ENCODE peak calls at places on chromosomes 12 and 14, in five cellular contexts. X, N, R, T and A are unnamed samples.

GRCh38 chr12:105773501-105773900 is 365.3 kb downstream of the NUAK1 start:
- DNase-seq in T (no peak), R (no peak), X (no peak), N (no peak), A (no peak)

GRCh38 chr12:16385779-16386646 is 38.6 kb downstream of the MGST1 start:
- DNase-seq in T (no peak), R (no peak), N (peak; percentile 23), X (no peak), A (no peak)

GRCh38 chr12:40325349-40325960 is 100.7 kb downstream of the LRRK2 start:
- DNase-seq in X (no peak), N (no peak), T (no peak), R (peak; percentile 59), A (no peak)

GRCh38 chr12:65597527-65597926 is 226.8 kb upstream of the HMGA2 start:
- DNase-seq in R (no peak), X (no peak), N (no peak), T (no peak), A (no peak)

GRCh38 chr12:64889434-64890216 is 65.2 kb downstream of the TBC1D30 start:
- DNase-seq in R (no peak), T (no peak), N (no peak), X (no peak), A (no peak)

GRCh38 chr14:70027785-70028428 is 148.7 kb downstream of the SMOC1 start:
- DNase-seq in R (peak; percentile 10), T (peak; percentile 71), X (peak; percentile 55), N (peak; percentile 71), A (peak; percentile 76)

GRCh38 chr12:104433061-104433460 is 23.7 kb upstream of the CHST11 start:
- DNase-seq in T (no peak), R (no peak), N (no peak), X (no peak), A (no peak)

GRCh38 chr14:42911642-42912041 is 1305.0 kb downstream of the LRFN5 start:
- DNase-seq in T (no peak), X (no peak), N (no peak), R (no peak), A (no peak)

GRCh38 chr14:77113644-77114043 is 15.6 kb downstream of the CIPC start:
- DNase-seq in N (no peak), X (peak; percentile 86), R (no peak), T (no peak), A (no peak)

GRCh38 chr14:32986791-32987545 is 48.3 kb downstream of the NPAS3 start:
- DNase-seq in T (no peak), X (no peak), R (no peak), N (no peak), A (no peak)

GRCh38 chr12:96237465-96238077 is 43.4 kb downstream of the ELK3 start:
- DNase-seq in X (peak; percentile 82), T (peak; percentile 78), R (no peak), N (peak; percentile 59), A (no peak)

GRCh38 chr12:78376257-78376656 is 488.3 kb upstream of the SYT1 start:
- DNase-seq in X (no peak), N (no peak), R (no peak), T (no peak), A (no peak)

GRCh38 chr14:90132821-90133570 is 71.2 kb downstream of the KCNK13 start:
- DNase-seq in T (no peak), R (no peak), X (no peak), N (no peak), A (no peak)

GRCh38 chr12:8033153-8034044 is 883 bp downstream of the FOXJ2 start:
- DNase-seq in T (peak; percentile 73), N (peak; percentile 55), R (no peak), X (peak; percentile 79), A (no peak)

GRCh38 chr14:29390046-29390841 is 537.4 kb downstream of the PRKD1 start:
- DNase-seq in X (no peak), T (no peak), R (no peak), N (no peak), A (no peak)

GRCh38 chr14:95256776-95257060 is 63.0 kb downstream of the CLMN start:
- DNase-seq in N (no peak), X (no peak), R (no peak), T (no peak), A (no peak)
- H3K27ac ChIP-seq in N (peak overlapping the region; percentile 64), X (no peak overlapping the region), R (no peak overlapping the region), T (no peak overlapping the region), A (no peak overlapping the region)

GRCh38 chr12:49263400-49263763 is 1.5 kb upstream of the TUBA1C start:
- DNase-seq in R (no peak), X (no peak), T (no peak), N (no peak), A (no peak)

GRCh38 chr12:49260831-49261363 is 4.0 kb upstream of the TUBA1C start:
- DNase-seq in N (no peak), X (no peak), R (no peak), T (no peak), A (no peak)

GRCh38 chr12:49264873-49265792 is at the start of gene TUBA1C:
- DNase-seq in T (peak; percentile 97), X (peak; percentile 94), N (peak; percentile 96), R (peak; percentile 94), A (peak; percentile 97)

GRCh38 chr12:49261726-49262125 is 3.2 kb upstream of the TUBA1C start:
- DNase-seq in N (no peak), X (no peak), R (no peak), T (no peak), A (no peak)

GRCh38 chr12:49264466-49264872 is 413 bp upstream of the TUBA1C start:
- DNase-seq in X (no peak), R (no peak), T (no peak), N (no peak), A (no peak)
- TF ChIP-seq POLR2A in X (no peak), R (no peak), T (peak; percentile 70), N (no peak), A (no peak)

GRCh38 chr12:76055393-76055792 is 23.8 kb upstream of the PHLDA1 start:
- DNase-seq in T (no peak), N (no peak), R (no peak), X (no peak), A (no peak)
- TF ChIP-seq CTCF in T (no peak), N (no peak), R (no peak), X (no peak), A (no peak)

GRCh38 chr12:29690728-29691127 is 93.0 kb downstream of the TMTC1 start:
- DNase-seq in X (no peak), N (no peak), T (no peak), R (no peak), A (no peak)
- H3K27ac ChIP-seq in X (no peak overlapping the region), N (no peak overlapping the region), T (no peak overlapping the region), R (no peak overlapping the region), A (no peak overlapping the region)

GRCh38 chr12:32159381-32159780 is 52.7 kb downstream of the BICD1 start:
- DNase-seq in T (no peak), R (no peak), N (no peak), X (no peak), A (no peak)
- TF ChIP-seq POLR2A in T (no peak), R (no peak), N (no peak), X (no peak), A (no peak)

DNA sequence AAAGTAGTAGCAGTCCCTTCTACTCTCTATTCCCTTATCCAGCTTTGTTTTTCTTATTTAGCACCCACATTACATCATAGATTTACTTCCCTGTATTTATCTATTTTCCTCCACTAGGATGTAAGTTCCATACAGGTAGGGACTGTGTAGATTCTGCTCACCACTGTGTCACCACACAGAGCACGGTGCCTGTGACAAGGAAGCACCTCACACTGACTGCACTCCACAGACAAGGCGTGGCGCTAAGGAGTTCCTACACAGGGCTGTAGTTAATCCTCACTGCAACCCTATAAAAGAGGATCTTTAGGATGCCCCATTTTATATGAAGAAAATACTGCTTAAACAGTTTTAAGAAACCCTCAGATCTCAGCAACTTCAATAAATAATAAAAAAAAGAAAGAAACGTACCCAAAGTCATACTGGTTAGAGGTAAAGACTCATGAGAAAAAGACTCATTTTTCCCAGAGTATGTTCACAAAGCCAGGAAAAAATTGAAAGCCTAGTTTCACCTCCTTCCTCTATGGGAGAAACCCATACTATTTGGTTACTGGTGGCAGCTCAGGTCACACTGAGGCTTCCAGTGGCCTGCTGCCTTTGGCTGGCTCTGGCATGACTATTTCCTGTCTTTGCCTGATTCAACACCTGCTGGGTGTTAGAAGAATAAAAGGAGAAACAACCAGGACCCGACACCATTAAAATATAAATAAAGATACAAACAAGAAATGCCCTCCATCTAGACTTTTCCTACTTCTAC is 36.9 kb downstream of the RAD9B start:
- DNase-seq in N (peak; percentile 62), T (peak; percentile 54), R (no peak), X (no peak), A (no peak)
- TF ChIP-seq CTCF in N (no peak), T (no peak), R (no peak), X (no peak), A (no peak)

GRCh38 chr12:20144341-20144740 is 224.0 kb upstream of the PDE3A start:
- DNase-seq in T (no peak), X (no peak), N (no peak), R (no peak), A (no peak)
- H3K27ac ChIP-seq in T (no peak overlapping the region), X (no peak overlapping the region), N (no peak overlapping the region), R (no peak overlapping the region), A (no peak overlapping the region)

GRCh38 chr14:61587397-61587713 is 108.0 kb upstream of the HIF1A start:
- DNase-seq in T (no peak), X (no peak), N (no peak), R (no peak), A (no peak)

GRCh38 chr14:61586539-61587396 is 108.5 kb upstream of the HIF1A start:
- DNase-seq in T (no peak), R (no peak), N (no peak), X (peak; percentile 41), A (no peak)

GRCh38 chr14:61588419-61588901 is 106.9 kb upstream of the HIF1A start:
- DNase-seq in R (no peak), N (no peak), X (no peak), T (no peak), A (no peak)

GRCh38 chr14:61584258-61584657 is 111.1 kb upstream of the HIF1A start:
- DNase-seq in X (no peak), T (no peak), R (no peak), N (no peak), A (no peak)

DNA sequence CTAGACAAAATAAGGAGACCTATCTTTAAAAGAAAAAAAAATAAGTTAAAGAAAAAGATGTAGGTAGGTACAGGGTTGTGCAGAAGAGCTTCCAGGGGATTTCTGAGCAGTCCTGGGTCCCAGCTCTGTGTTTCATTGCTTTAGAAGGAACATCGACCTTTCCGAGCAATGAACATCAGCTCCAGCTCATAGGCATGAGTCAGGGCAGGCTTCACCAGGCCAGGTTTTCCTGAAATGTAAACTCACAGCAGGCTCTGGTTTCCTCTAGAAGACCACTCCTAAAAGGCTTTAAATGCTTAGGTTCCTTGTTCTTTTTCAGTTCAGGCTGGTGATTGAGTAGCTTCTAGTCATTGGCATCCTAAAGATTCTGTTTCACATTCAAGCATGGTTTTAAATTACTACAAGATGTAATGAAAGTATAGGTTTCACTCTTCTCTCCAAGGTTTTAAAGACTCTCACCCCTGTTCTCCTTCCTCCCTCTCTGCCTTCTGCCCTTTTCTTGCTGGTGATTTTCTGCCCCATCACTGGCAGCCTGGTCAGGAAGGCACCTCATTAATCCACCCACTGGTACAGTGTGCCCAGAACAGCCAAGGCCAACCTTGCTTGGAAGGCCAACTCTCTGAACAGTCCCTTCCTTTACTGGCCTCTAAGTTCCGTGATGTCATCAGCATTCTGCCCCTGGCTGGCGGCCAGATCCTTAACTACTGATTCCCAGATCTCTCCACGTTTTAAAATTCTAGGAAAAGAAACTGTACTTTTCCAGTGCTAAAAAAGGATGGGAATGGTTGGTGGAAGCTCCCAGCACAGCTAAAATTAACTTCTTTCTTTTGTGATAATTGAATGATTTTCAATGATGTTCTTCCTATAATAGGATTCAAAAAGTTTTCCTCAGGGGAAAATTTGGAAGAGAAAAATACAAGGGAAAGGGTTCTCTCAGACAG is 109.4 kb upstream of the HIF1A start:
- DNase-seq in T (no peak), N (peak; percentile 58), X (peak; percentile 82), R (no peak), A (peak; percentile 60)
- TF ChIP-seq POLR2A in T (no peak), N (no peak), X (no peak), R (no peak), A (no peak)